ENCODE peak calls at places on chromosomes 2 and 18, in five cellular contexts. X is activated T-helper 1 cell treated with anti-CD3 and anti-CD28 coated beads, Interleukin-2, amount 50 U/mL, for 16 hours; U is NCI-H2029; F is PC-3; H is head of caudate nucleus. A is an unnamed sample.

GRCh38 chr18:44713435-44713834 is 32.7 kb downstream of the SETBP1 start:
- DNase-seq in X (no peak), U (no peak), F (no peak), H (no peak), A (no peak)

GRCh38 chr2:30026091-30027055 is 105.0 kb upstream of the ALK start:
- DNase-seq in X (no peak), U (no peak), F (peak), H (peak), A (peak)

GRCh38 chr2:178008636-178009289 is 63.8 kb downstream of the PDE11A start:
- DNase-seq in X (no peak), U (peak), F (no peak), H (peak), A (no peak)

GRCh38 chr2:73907840-73908452 is 15.1 kb downstream of the ACTG2 start:
- DNase-seq in X (peak), U (peak), F (peak), H (peak), A (no peak)

GRCh38 chr18:78542204-78542603 is 437.4 kb upstream of the SALL3 start:
- DNase-seq in X (no peak), U (no peak), F (no peak), H (peak), A (no peak)

GRCh38 chr2:37167636-37168182 is 10.9 kb upstream of the EIF2AK2 start:
- DNase-seq in X (no peak), U (no peak), F (peak), H (no peak), A (no peak)

GRCh38 chr2:191382801-191383200 is 137.6 kb downstream of the MYO1B start:
- DNase-seq in X (no peak), U (peak), F (peak), H (no peak), A (no peak)

GRCh38 chr2:28896906-28897305 is 2.4 kb downstream of the WDR43 start:
- DNase-seq in X (no peak), U (no peak), F (peak), H (no peak), A (no peak)

GRCh38 chr2:27051902-27052645 is 606 bp downstream of the AGBL5 start:
- DNase-seq in X (no peak), U (no peak), F (no peak), H (no peak), A (no peak)

GRCh38 chr2:108987111-108987510 is 1.9 kb downstream of the EDAR start:
- DNase-seq in X (no peak), U (no peak), F (no peak), H (no peak), A (no peak)

GRCh38 chr2:216857131-216857550 is 2.7 kb downstream of the TNP1 start:
- DNase-seq in X (no peak), U (no peak), F (peak), H (no peak), A (no peak)

GRCh38 chr2:314561-315336 is 26.9 kb upstream of the ALKAL2 start:
- DNase-seq in X (no peak), U (peak), F (no peak), H (no peak), A (no peak)

GRCh38 chr2:183614797-183615429 is 490.7 kb downstream of the NUP35 start:
- DNase-seq in X (no peak), U (peak), F (no peak), H (peak), A (no peak)

A was measured in endothelial cell.